ENCODE peak calls at places on chromosomes 6 and 20, in eight cellular contexts. R is fibroblast of villous mesenchyme, X is AG10803, Y is GM06990, G is BJ, E is HFF-Myc, V is retinal pigment epithelial cell, C is astrocyte of the spinal cord. I is an unnamed sample.

GRCh38 chr20:33789109-33789857 is 21.9 kb upstream of the CHMP4B start:
- DNase-seq in R (peak), X (peak), Y (no peak), G (peak), E (peak), V (peak), C (peak), I (peak)

GRCh38 chr6:34459899-34460593 is 5.8 kb upstream of the PACSIN1 start:
- DNase-seq in R (peak), X (peak), Y (no peak), G (no peak), E (no peak), V (no peak), C (peak), I (peak)

GRCh38 chr20:54122189-54122588 is 51.6 kb downstream of the CYP24A1 start:
- DNase-seq in R (peak), X (peak), Y (no peak), G (no peak), E (no peak), V (peak), C (peak), I (peak)

GRCh38 chr6:73299171-73300073 is 36.4 kb upstream of the KHDC1 start:
- DNase-seq in R (peak), X (no peak), Y (no peak), G (no peak), E (no peak), V (no peak), C (no peak), I (no peak)

GRCh38 chr6:4599924-4600323 is 176.3 kb upstream of the CDYL start:
- DNase-seq in R (peak), X (peak), Y (no peak), G (no peak), E (peak), V (no peak), C (peak), I (peak)

GRCh38 chr6:33276864-33277662 is at the start of gene B3GALT4:
- DNase-seq in R (peak), X (peak), Y (peak), G (no peak), E (peak), V (no peak), C (peak), I (peak)

GRCh38 chr6:72858204-72858603 is 236.3 kb downstream of the KCNQ5 start:
- DNase-seq in R (no peak), X (no peak), Y (no peak), G (no peak), E (no peak), V (no peak), C (no peak), I (no peak)

GRCh38 chr6:13284646-13285045 is 43.7 kb downstream of the TBC1D7 start:
- DNase-seq in R (no peak), X (no peak), Y (no peak), G (no peak), E (no peak), V (no peak), C (no peak), I (no peak)

GRCh38 chr6:7042056-7042653 is 65.6 kb upstream of the RREB1 start:
- DNase-seq in R (no peak), X (no peak), Y (no peak), G (no peak), E (no peak), V (no peak), C (peak), I (no peak)

GRCh38 chr6:118917550-118918321 is 17.2 kb downstream of the MCM9 start:
- DNase-seq in R (no peak), X (no peak), Y (no peak), G (no peak), E (no peak), V (no peak), C (no peak), I (no peak)

GRCh38 chr6:167056370-167056769 is 57.2 kb downstream of the CEP43 start:
- DNase-seq in R (peak), X (peak), Y (peak), G (no peak), E (no peak), V (peak), C (peak), I (peak)

GRCh38 chr6:20711518-20711917 is 177.3 kb downstream of the CDKAL1 start:
- DNase-seq in R (peak), X (no peak), Y (no peak), G (no peak), E (no peak), V (no peak), C (no peak), I (peak)

GRCh38 chr6:151089916-151090443 is 149.8 kb upstream of the AKAP12 start:
- DNase-seq in R (no peak), X (no peak), Y (no peak), G (no peak), E (no peak), V (no peak), C (no peak), I (no peak)

GRCh38 chr6:29813809-29814208 is 13.8 kb upstream of the HLA-G start:
- DNase-seq in R (no peak), X (peak), Y (no peak), G (no peak), E (no peak), V (no peak), C (no peak), I (peak)

GRCh38 chr20:59831901-59832240 is 101.6 kb downstream of the SYCP2 start:
- DNase-seq in R (no peak), X (no peak), Y (no peak), G (no peak), E (no peak), V (no peak), C (no peak), I (no peak)

GRCh38 chr20:20084296-20084752 is 32.0 kb downstream of the CFAP61 start:
- DNase-seq in R (no peak), X (no peak), Y (no peak), G (no peak), E (no peak), V (no peak), C (no peak), I (no peak)

GRCh38 chr20:15446373-15446772 is 1109.0 kb upstream of the FLRT3 start:
- DNase-seq in R (peak), X (no peak), Y (no peak), G (no peak), E (no peak), V (no peak), C (peak), I (no peak)

GRCh38 chr20:54914995-54915394 is 439.6 kb downstream of the DOK5 start:
- DNase-seq in R (no peak), X (no peak), Y (no peak), G (no peak), E (no peak), V (no peak), C (no peak), I (no peak)

GRCh38 chr20:63736893-63737689 is 627 bp downstream of the LIME1 start:
- DNase-seq in R (no peak), X (no peak), Y (peak), G (no peak), E (no peak), V (no peak), C (no peak), I (no peak)

GRCh38 chr6:104558746-104559145 is 301.0 kb downstream of the HACE1 start:
- DNase-seq in R (peak), X (peak), Y (no peak), G (peak), E (no peak), V (no peak), C (no peak), I (no peak)

GRCh38 chr6:38273325-38273724 is 366.4 kb downstream of the BTBD9 start:
- DNase-seq in R (peak), X (peak), Y (no peak), G (peak), E (no peak), V (no peak), C (peak), I (peak)

DNA sequence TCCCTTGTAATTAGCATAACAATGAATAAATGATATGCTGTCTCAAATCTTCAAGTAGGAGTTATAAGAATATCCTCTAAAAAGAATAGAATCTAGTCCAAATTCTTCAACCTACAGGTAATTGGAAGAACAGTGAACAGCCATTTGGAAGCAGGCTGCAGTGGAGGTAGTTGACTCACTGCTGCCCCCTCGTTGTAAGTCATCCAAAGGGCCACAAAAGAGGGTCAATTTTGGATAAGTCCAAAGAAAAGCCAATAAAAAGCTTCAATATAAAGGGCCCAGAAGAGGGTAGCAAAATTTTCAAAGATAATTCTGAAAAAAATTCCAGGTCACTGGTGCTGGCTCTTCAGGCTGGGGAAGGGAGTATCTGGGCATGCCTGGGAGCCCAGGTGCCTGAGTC is 60.8 kb upstream of the SSTR4 start:
- DNase-seq in R (peak), X (no peak), Y (no peak), G (no peak), E (no peak), V (no peak), C (no peak), I (peak)
- TF ChIP-seq CTCF in R (peak), X (peak), Y (peak), G (peak), E (peak), V (peak), C (peak), I (peak)

GRCh38 chr6:26422329-26422728 is 18.0 kb upstream of the BTN3A3 start:
- DNase-seq in R (no peak), X (no peak), Y (no peak), G (no peak), E (no peak), V (no peak), C (no peak), I (no peak)
- H3K4me3 ChIP-seq in R (peak), X (peak), Y (no peak), G (peak), E (peak), V (peak), C (peak), I (peak)

GRCh38 chr6:153553627-153554026 is 422.5 kb upstream of the RGS17 start:
- DNase-seq in R (peak), X (no peak), Y (no peak), G (no peak), E (no peak), V (no peak), C (no peak), I (peak)
- TF ChIP-seq CTCF in R (peak), X (peak), Y (peak), G (peak), E (peak), V (peak), C (peak), I (no peak)

GRCh38 chr20:32188376-32189122 is 19.0 kb downstream of the PLAGL2 start:
- DNase-seq in R (no peak), X (no peak), Y (no peak), G (no peak), E (no peak), V (no peak), C (no peak), I (no peak)
- H3K4me3 ChIP-seq in R (no peak), X (no peak), Y (no peak), G (no peak), E (no peak), V (no peak), C (no peak), I (no peak)

DNA sequence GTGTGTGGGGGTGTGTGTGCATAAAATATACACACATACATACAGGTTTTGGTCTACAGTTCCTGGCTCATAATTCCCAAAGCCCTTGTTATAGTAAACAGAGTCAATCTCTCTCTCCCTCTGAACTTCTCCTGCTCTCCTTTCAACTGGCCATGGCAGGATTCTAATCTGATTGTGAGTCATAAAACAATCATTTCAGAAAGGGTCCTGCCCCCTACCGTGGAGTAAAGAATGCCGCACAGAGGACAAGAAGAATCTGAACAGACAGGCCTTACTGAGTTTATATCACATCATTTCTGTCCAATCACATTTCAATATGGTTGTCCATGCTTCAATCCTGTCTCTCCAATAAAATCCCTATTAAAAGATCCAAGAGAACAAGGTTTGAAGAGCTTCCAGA is 416.9 kb downstream of the FRK start:
- DNase-seq in R (peak), X (peak), Y (no peak), G (no peak), E (no peak), V (peak), C (peak), I (no peak)
- TF ChIP-seq CTCF in R (peak), X (peak), Y (no peak), G (peak), E (peak), V (peak), C (peak), I (no peak)

GRCh38 chr20:46175127-46175494 is 57.0 kb downstream of the CD40 start:
- DNase-seq in R (no peak), X (no peak), Y (no peak), G (no peak), E (no peak), V (no peak), C (no peak), I (no peak)
- H3K4me3 ChIP-seq in R (no peak), X (no peak), Y (no peak), G (no peak), E (no peak), V (no peak), C (no peak), I (no peak)

GRCh38 chr20:6698056-6698455 is 69.4 kb upstream of the BMP2 start:
- DNase-seq in R (no peak), X (no peak), Y (no peak), G (no peak), E (no peak), V (no peak), C (no peak), I (no peak)
- TF ChIP-seq CTCF in R (no peak), X (no peak), Y (no peak), G (no peak), E (no peak), V (no peak), C (no peak), I (no peak)

GRCh38 chr6:46016063-46016608 is 476 bp upstream of the CLIC5 start:
- DNase-seq in R (no peak), X (no peak), Y (no peak), G (no peak), E (no peak), V (no peak), C (no peak), I (no peak)

GRCh38 chr6:46015119-46015968 is at the start of gene CLIC5:
- DNase-seq in R (no peak), X (no peak), Y (peak), G (no peak), E (no peak), V (no peak), C (no peak), I (no peak)

GRCh38 chr6:46014054-46014453 is 1.6 kb downstream of the CLIC5 start:
- DNase-seq in R (no peak), X (no peak), Y (no peak), G (no peak), E (no peak), V (no peak), C (no peak), I (no peak)

GRCh38 chr6:46013639-46014038 is 2.0 kb downstream of the CLIC5 start:
- DNase-seq in R (no peak), X (no peak), Y (no peak), G (no peak), E (no peak), V (no peak), C (no peak), I (no peak)

GRCh38 chr6:46014511-46015118 is 1.0 kb downstream of the CLIC5 start:
- DNase-seq in R (no peak), X (no peak), Y (no peak), G (no peak), E (no peak), V (no peak), C (peak), I (no peak)
- H3K4me3 ChIP-seq in R (no peak), X (no peak), Y (peak), G (no peak), E (no peak), V (peak), C (peak), I (no peak)

GRCh38 chr6:138486249-138487121 is 12.8 kb downstream of the NHSL1 start:
- DNase-seq in R (no peak), X (no peak), Y (no peak), G (no peak), E (no peak), V (no peak), C (no peak), I (no peak)
- TF ChIP-seq CTCF in R (no peak), X (no peak), Y (no peak), G (no peak), E (no peak), V (no peak), C (no peak), I (no peak)

I was measured in fibroblast of the aortic adventitia.